ENCODE peak calls at places on chromosomes 2 and 18, in four cellular contexts. A, S, F and N are unnamed samples.
A peak's percentile ranks its signal among the peaks of the same experiment; 100 is the strongest.

GRCh38 chr2:98759338-98759737 is 28.4 kb upstream of the MGAT4A start:
- DNase-seq in A (no peak), S (no peak), F (no peak), N (no peak)

GRCh38 chr2:25204190-25204838 is 35.9 kb upstream of the POMC start:
- DNase-seq in A (no peak), S (no peak), F (no peak), N (no peak)

GRCh38 chr2:128543036-128543435 is 224.4 kb upstream of the HS6ST1 start:
- DNase-seq in A (no peak), S (no peak), F (no peak), N (no peak)

GRCh38 chr2:55158111-55158814 is 73.8 kb downstream of the CLHC1 start:
- DNase-seq in A (no peak), S (peak; percentile 38), F (no peak), N (no peak)

GRCh38 chr2:34670482-34670881 is 1071.4 kb upstream of the FAM98A start:
- DNase-seq in A (no peak), S (no peak), F (no peak), N (no peak)

GRCh38 chr2:233857511-233858118 is 3.3 kb upstream of the HJURP start:
- DNase-seq in A (no peak), S (peak; percentile 54), F (no peak), N (no peak)

GRCh38 chr2:24334245-24334633 is 26.1 kb downstream of the ITSN2 start:
- DNase-seq in A (peak; percentile 22), S (no peak), F (no peak), N (no peak)

GRCh38 chr18:30623401-30624065 is 419.0 kb downstream of the DSC3 start:
- DNase-seq in A (no peak), S (no peak), F (no peak), N (no peak)

GRCh38 chr2:84807063-84807485 is 73.8 kb downstream of the TRABD2A start:
- DNase-seq in A (no peak), S (no peak), F (no peak), N (no peak)

GRCh38 chr2:323035-323434 is 35.1 kb upstream of the ALKAL2 start:
- DNase-seq in A (no peak), S (no peak), F (no peak), N (no peak)

GRCh38 chr18:44229693-44230108 is 451.0 kb upstream of the SETBP1 start:
- DNase-seq in A (no peak), S (no peak), F (no peak), N (peak; percentile 1)

GRCh38 chr2:128323501-128323931 is 4.8 kb upstream of the HS6ST1 start:
- DNase-seq in A (no peak), S (no peak), F (no peak), N (no peak)

GRCh38 chr2:12555012-12555645 is 161.6 kb upstream of the TRIB2 start:
- DNase-seq in A (no peak), S (peak; percentile 26), F (no peak), N (peak; percentile 38)

GRCh38 chr2:170098626-170099312 is 79.2 kb upstream of the MYO3B start:
- DNase-seq in A (no peak), S (no peak), F (no peak), N (no peak)

GRCh38 chr2:11377915-11378649 is 33.6 kb upstream of the ROCK2 start:
- DNase-seq in A (no peak), S (no peak), F (peak; percentile 61), N (no peak)

GRCh38 chr2:156175946-156176345 is 156.6 kb downstream of the NR4A2 start:
- DNase-seq in A (no peak), S (no peak), F (no peak), N (no peak)

GRCh38 chr2:174535757-174536703 is 49.2 kb upstream of the GPR155 start:
- DNase-seq in A (no peak), S (no peak), F (no peak), N (peak; percentile 78)

GRCh38 chr2:97905294-97905693 is 90.5 kb downstream of the TMEM131 start:
- DNase-seq in A (no peak), S (no peak), F (no peak), N (no peak)

GRCh38 chr2:63060079-63060482 is 9.5 kb downstream of the OTX1 start:
- DNase-seq in A (no peak), S (no peak), F (no peak), N (no peak)

GRCh38 chr2:63058149-63058741 is 7.6 kb downstream of the OTX1 start:
- DNase-seq in A (no peak), S (no peak), F (no peak), N (peak; percentile 47)

GRCh38 chr2:63059434-63060078 is 8.9 kb downstream of the OTX1 start:
- DNase-seq in A (no peak), S (no peak), F (no peak), N (peak; percentile 50)

GRCh38 chr2:63057249-63058148 is 6.9 kb downstream of the OTX1 start:
- DNase-seq in A (no peak), S (no peak), F (no peak), N (peak; percentile 27)

DNA sequence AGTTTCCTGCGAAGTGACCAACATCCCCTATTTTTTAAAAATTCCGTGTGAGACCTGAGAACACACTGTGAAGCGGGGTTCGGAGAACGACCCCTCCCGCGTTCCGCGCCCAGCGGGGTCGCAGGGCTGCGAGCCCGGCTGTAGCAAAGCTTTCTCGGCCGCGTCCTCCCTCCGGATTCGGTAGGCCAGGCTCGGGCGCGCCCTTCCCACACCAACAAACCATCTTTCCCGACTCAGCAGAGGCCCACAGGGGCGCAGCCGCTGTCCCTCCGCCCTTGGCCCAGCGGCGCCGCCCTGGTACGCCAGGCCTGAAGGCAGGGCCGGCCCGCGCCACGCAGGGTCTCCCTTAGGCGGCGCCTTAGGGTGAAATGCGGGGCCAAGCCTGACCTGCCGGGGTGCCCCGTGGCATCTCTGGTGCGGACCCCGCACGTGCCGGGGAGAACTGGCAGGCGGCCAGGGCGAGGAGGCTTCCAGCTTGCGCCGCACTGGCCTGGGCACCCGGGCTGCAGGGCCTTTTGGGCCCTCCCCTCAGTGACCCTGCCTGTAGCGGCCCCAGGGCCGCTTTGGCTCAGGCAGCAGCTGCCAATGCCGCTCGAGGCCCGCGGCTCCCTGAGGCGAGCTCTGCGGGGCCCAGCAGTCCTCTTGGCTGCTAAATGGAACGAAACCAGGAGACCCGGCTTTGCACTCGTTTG is 8.3 kb downstream of the OTX1 start:
- DNase-seq in A (no peak), S (no peak), F (no peak), N (peak; percentile 68)
- TF ChIP-seq MXI1 in A (no peak), S (no peak), F (no peak), N (no peak)

DNA sequence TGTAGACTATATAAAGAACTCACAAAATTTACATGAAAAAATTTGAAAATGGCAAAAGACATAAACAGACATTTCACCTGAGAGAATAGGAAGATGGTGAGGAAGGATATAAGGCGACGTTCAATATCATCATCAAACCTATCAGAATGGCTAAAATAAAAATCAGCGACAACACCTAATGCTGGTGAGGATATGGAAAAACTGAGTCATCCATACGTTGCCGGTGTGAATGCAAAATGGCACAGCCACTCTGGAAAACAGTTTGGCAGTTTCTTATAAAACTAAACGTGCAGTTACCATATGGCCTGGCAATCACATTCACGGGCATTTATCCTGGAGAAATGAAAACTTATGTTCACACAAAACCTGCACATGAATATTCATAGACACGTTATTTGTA is 63.2 kb upstream of the TXNDC2 start:
- DNase-seq in A (no peak), S (no peak), F (no peak), N (no peak)
- TF ChIP-seq FOXM1 in A (no peak), S (no peak), F (no peak), N (no peak)

GRCh38 chr18:51458861-51459260 is 261.4 kb upstream of the MEX3C start:
- DNase-seq in A (no peak), S (no peak), F (no peak), N (no peak)

GRCh38 chr18:51463483-51464136 is 266.1 kb upstream of the MEX3C start:
- DNase-seq in A (no peak), S (no peak), F (no peak), N (no peak)

GRCh38 chr18:51461956-51462355 is 264.5 kb upstream of the MEX3C start:
- DNase-seq in A (no peak), S (no peak), F (no peak), N (no peak)
- TF ChIP-seq MXI1 in A (no peak), S (no peak), F (no peak), N (no peak)

GRCh38 chr2:230879271-230879882 is 14.6 kb downstream of the ITM2C start:
- DNase-seq in A (no peak), S (no peak), F (no peak), N (no peak)
- TF ChIP-seq FOXM1 in A (no peak), S (no peak), F (no peak), N (no peak)

GRCh38 chr2:160206436-160206835 is 6.4 kb upstream of the ITGB6 start:
- DNase-seq in A (no peak), S (no peak), F (no peak), N (no peak)

GRCh38 chr2:160203007-160203406 is 2.9 kb upstream of the ITGB6 start:
- DNase-seq in A (no peak), S (no peak), F (no peak), N (no peak)

GRCh38 chr2:160203422-160203821 is 3.4 kb upstream of the ITGB6 start:
- DNase-seq in A (no peak), S (no peak), F (no peak), N (no peak)

GRCh38 chr2:160207271-160207670 is 7.2 kb upstream of the ITGB6 start:
- DNase-seq in A (no peak), S (no peak), F (no peak), N (no peak)

GRCh38 chr2:160205511-160205910 is 5.4 kb upstream of the ITGB6 start:
- DNase-seq in A (peak; percentile 36), S (no peak), F (no peak), N (no peak)
- TF ChIP-seq MXI1 in A (no peak), S (no peak), F (no peak), N (no peak)

GRCh38 chr2:31539505-31539904 is 41.2 kb downstream of the SRD5A2 start:
- DNase-seq in A (no peak), S (no peak), F (no peak), N (no peak)

GRCh38 chr2:31531101-31531500 is 49.6 kb downstream of the SRD5A2 start:
- DNase-seq in A (no peak), S (no peak), F (no peak), N (no peak)

GRCh38 chr2:31534636-31535035 is 46.1 kb downstream of the SRD5A2 start:
- DNase-seq in A (no peak), S (no peak), F (no peak), N (no peak)

GRCh38 chr2:31533036-31533435 is 47.7 kb downstream of the SRD5A2 start:
- DNase-seq in A (no peak), S (no peak), F (no peak), N (no peak)

DNA sequence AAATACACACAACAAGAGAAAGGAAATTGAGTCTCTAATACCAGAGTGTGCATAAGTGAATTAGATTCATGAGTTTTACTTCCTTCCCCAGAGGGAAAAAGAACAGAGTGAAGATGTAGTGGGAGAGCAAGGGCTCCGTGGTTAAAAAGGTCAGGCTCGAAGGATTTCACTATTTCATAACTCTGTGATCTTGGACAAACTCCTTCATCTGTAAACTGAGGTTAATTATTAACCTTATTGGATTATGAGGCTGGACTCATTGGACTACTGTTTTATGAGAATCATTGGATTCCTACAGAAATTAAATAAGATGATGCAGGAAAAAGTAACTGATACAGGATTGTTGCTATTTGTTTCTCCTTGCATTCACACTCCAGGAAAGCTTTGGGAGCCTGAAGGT is 45.0 kb downstream of the SRD5A2 start:
- DNase-seq in A (no peak), S (no peak), F (no peak), N (no peak)
- TF ChIP-seq FOXM1 in A (no peak), S (no peak), F (no peak), N (no peak)